ENCODE peak calls at places on chromosomes 13 and 19, in four cellular contexts. L, K, M and I are unnamed samples.

GRCh38 chr13:45879666-45880065 is 28.1 kb upstream of the SIAH3 start:
- DNase-seq in K (no peak), L (peak), M (no peak), I (no peak)

GRCh38 chr13:98519976-98520375 is 56.9 kb downstream of the STK24 start:
- DNase-seq in M (no peak), K (no peak), L (no peak), I (no peak)

GRCh38 chr13:37884674-37885073 is 15.1 kb upstream of the TRPC4 start:
- DNase-seq in K (no peak), L (no peak), M (no peak), I (no peak)

GRCh38 chr13:34340534-34340933 is 522.6 kb downstream of the RFC3 start:
- DNase-seq in K (no peak), L (no peak), M (no peak), I (no peak)

GRCh38 chr13:76222511-76222910 is 586.4 kb downstream of the LMO7 start:
- DNase-seq in L (no peak), K (peak), M (no peak), I (no peak)

GRCh38 chr13:94169783-94170513 is 309.5 kb downstream of the DCT start:
- DNase-seq in K (no peak), M (no peak), L (peak), I (no peak)

GRCh38 chr13:20473139-20473538 is 52.5 kb downstream of the CRYL1 start:
- DNase-seq in M (no peak), L (no peak), K (peak), I (no peak)

GRCh38 chr13:44837250-44837649 is 152.0 kb downstream of the NUFIP1 start:
- DNase-seq in M (no peak), L (no peak), K (peak), I (no peak)

GRCh38 chr19:15534957-15535864 is 26.9 kb downstream of the CYP4F22 start:
- DNase-seq in K (no peak), M (no peak), L (no peak), I (no peak)

GRCh38 chr19:21751379-21751778 is 16.0 kb downstream of the ZNF100 start:
- DNase-seq in M (no peak), K (peak), L (no peak), I (no peak)

GRCh38 chr13:48750588-48751383 is 97.1 kb downstream of the CYSLTR2 start:
- DNase-seq in L (peak), K (no peak), M (no peak), I (peak)

GRCh38 chr19:1438035-1438932 is at the start of gene RPS15:
- DNase-seq in L (peak), K (peak), M (peak), I (peak)
- TF ChIP-seq POLR2A in L (peak), K (peak), M (peak), I (peak)

DNA sequence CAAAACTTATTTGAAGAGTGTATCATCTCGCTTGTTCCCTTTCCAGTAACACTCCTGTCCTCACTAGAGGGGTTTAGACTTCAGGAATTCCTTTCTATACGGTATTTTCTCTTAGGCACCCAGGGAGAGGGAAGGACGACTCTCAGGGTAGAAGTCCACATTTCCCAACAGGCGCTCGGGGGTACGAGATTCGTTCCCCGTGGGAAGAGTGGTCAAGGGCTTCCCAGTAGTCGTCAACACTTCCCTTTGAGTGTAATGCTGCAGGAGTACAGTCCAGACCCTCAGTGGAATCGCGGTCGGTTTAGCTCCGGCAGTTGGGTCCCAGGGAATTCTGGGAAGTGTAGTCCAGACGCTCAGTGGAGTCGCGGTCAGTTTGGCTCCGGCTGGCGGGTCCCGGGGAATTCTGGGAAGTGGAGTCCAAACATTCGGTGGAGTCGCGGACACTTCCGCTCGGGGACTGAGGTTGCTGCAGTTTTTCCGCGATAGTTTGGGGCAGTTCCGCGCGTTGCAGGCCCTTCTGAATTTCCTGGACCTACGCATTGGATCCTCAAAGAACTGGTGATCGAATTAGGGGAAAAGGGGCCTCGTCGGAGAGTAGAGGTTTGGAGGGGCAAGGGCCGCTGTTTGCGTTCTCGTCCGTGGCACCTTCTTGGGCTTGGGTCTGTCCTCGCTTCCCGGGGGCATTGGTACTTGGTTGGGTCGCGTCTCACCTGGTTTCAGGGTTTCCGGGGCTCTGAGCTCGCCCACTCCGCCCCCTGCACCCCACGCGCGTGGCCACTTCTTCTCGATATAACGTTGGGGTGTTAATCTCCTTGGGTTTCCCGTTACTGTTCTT is at the start of gene ZNF224:
- DNase-seq in M (peak), L (peak), K (peak), I (peak)
- TF ChIP-seq POLR2A in M (no peak), L (peak), K (peak), I (no peak)

GRCh38 chr19:43983912-43984686 is at the start of gene ZNF155:
- DNase-seq in M (peak), K (peak), L (peak), I (peak)
- TF ChIP-seq POLR2A in M (no peak), K (no peak), L (no peak), I (peak)

GRCh38 chr19:10913716-10914340 is 14.6 kb downstream of the YIPF2 start:
- DNase-seq in K (no peak), M (no peak), L (no peak), I (no peak)
- TF ChIP-seq POLR2A in K (no peak), M (no peak), L (no peak), I (no peak)

GRCh38 chr19:48397636-48398328 is 4.3 kb downstream of the GRIN2D start:
- DNase-seq in L (no peak), M (no peak), K (no peak), I (no peak)
- TF ChIP-seq POLR2A in L (no peak), M (no peak), K (no peak), I (no peak)

DNA sequence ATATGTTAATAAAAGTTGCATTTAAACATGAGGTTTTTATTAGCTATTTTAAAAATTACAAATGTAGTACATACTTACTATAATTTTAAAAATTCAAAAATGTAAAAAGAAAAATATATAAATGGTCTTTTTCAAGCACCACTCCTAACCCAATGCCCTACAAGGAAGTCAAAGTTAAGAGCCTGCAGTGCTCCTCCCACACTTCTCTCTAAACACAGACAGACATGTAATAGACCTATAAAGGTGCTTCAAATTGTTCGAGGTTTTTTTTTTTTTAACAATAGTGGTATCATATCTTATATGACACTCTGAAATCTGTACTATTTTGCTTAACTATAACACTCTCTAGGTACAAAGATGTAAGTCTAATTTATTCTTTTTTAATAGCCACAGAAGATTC is 25.4 kb downstream of the VWA8 start:
- DNase-seq in M (no peak), L (no peak), K (no peak), I (no peak)
- TF ChIP-seq POLR2A in M (no peak), L (no peak), K (no peak), I (no peak)